ENCODE peak calls at places on chromosomes 7 and 10, in six cellular contexts. W is HL-60, G is AG10803, X is RWPE1, C is mammary epithelial cell, Z is GM13977. N is an unnamed sample.

GRCh38 chr10:72204296-72204695 is 11.5 kb upstream of the ANAPC16 start:
- DNase-seq in W (no peak), G (no peak), X (no peak), C (no peak), Z (no peak), N (no peak)

GRCh38 chr7:66150471-66150870 is 35.8 kb downstream of the CRCP start:
- DNase-seq in W (peak; percentile 6), G (peak; percentile 85), X (no peak), C (no peak), Z (no peak), N (no peak)

GRCh38 chr10:74047871-74048270 is 50.0 kb downstream of the VCL start:
- DNase-seq in W (peak; percentile 65), G (peak; percentile 85), X (no peak), C (no peak), Z (no peak), N (peak; percentile 57)

GRCh38 chr7:17952387-17952786 is 12.1 kb upstream of the SNX13 start:
- DNase-seq in W (no peak), G (no peak), X (no peak), C (no peak), Z (peak; percentile 57), N (no peak)

GRCh38 chr7:27640914-27641570 is 21.6 kb downstream of the HIBADH start:
- DNase-seq in W (no peak), G (peak; percentile 30), X (peak; percentile 83), C (peak; percentile 48), Z (no peak), N (peak; percentile 88)

GRCh38 chr10:72340510-72340895 is 14.2 kb downstream of the DNAJB12 start:
- DNase-seq in W (peak; percentile 69), G (no peak), X (peak; percentile 45), C (no peak), Z (peak; percentile 77), N (peak; percentile 87)

GRCh38 chr7:5525271-5526189 is 101.9 kb upstream of the TNRC18 start:
- DNase-seq in W (peak; percentile 24), G (peak; percentile 75), X (no peak), C (peak; percentile 47), Z (peak; percentile 30), N (peak; percentile 63)

GRCh38 chr10:3172081-3172445 is 519 bp downstream of the PITRM1 start:
- DNase-seq in W (no peak), G (peak; percentile 54), X (peak; percentile 29), C (peak; percentile 78), Z (no peak), N (no peak)

GRCh38 chr10:69958232-69958902 is 94.3 kb upstream of the MACROH2A2 start:
- DNase-seq in W (peak; percentile 53), G (peak; percentile 60), X (peak; percentile 67), C (peak; percentile 52), Z (peak; percentile 80), N (peak; percentile 56)

GRCh38 chr7:152148706-152149105 is 123.2 kb downstream of the GALNT11 start:
- DNase-seq in W (no peak), G (no peak), X (no peak), C (no peak), Z (no peak), N (no peak)

GRCh38 chr7:76047811-76048667 is at the start of the genes MDH2 and STYXL1:
- DNase-seq in W (peak; percentile 96), G (peak; percentile 94), X (peak; percentile 97), C (peak; percentile 97), Z (peak; percentile 98), N (peak; percentile 90)

GRCh38 chr7:13258386-13258785 is 571.0 kb downstream of the ARL4A start:
- DNase-seq in W (no peak), G (no peak), X (no peak), C (no peak), Z (no peak), N (no peak)
- TF ChIP-seq CTCF in W (no peak), G (no peak), X (no peak), C (no peak), Z (no peak), N (no peak)

DNA sequence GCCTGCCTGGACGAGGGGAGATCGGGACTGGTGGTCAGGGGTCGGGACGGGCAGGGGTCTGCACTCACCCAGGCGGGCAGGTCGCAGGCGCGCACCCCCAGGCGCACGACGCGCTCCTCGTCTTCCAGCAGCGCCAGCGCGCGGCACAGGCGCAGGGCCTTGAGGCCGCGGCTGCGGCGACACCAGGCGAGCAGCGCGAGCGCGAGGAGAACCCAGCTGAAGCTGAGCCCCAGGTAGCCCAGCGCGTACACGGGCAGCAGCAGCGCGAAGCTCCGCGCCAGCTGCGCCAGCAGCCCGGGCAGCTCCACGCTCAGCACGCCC is 328 bp downstream of the ESYT2 start:
- DNase-seq in W (peak; percentile 69), G (peak; percentile 85), X (peak; percentile 55), C (peak; percentile 78), Z (peak; percentile 84), N (peak; percentile 66)
- TF ChIP-seq CTCF in W (no peak), G (no peak), X (peak; percentile 9), C (no peak), Z (peak; percentile 31), N (no peak)

DNA sequence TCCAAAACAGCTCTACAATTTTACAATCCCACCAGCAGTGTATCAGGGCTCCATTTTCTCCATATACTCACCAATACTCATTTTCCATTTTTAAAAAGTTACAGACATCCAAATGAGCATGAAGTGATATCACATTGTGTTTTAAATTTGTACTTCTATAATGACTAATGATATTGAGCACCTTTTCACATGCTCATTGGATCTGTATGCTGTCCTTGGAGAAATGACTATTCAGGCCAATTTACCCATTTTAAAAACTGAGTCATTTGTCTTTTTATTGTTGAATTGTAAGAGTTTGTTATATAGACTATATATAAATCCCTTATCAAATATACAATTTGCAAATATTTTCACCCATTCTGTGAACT is 162.0 kb downstream of the MAGI2 start:
- DNase-seq in W (no peak), G (no peak), X (no peak), C (peak; percentile 47), Z (no peak), N (no peak)
- TF ChIP-seq CTCF in W (no peak), G (no peak), X (no peak), C (no peak), Z (no peak), N (no peak)

GRCh38 chr10:116548301-116548700 is 2.6 kb downstream of the PNLIP start:
- DNase-seq in W (no peak), G (no peak), X (no peak), C (no peak), Z (no peak), N (no peak)
- TF ChIP-seq CTCF in W (no peak), G (no peak), X (no peak), C (no peak), Z (no peak), N (no peak)

GRCh38 chr10:85612833-85613232 is 753.8 kb downstream of the GRID1 start:
- DNase-seq in W (no peak), G (no peak), X (no peak), C (no peak), Z (no peak), N (no peak)
- TF ChIP-seq CTCF in W (no peak), G (no peak), X (no peak), C (no peak), Z (no peak), N (peak; percentile 18)

DNA sequence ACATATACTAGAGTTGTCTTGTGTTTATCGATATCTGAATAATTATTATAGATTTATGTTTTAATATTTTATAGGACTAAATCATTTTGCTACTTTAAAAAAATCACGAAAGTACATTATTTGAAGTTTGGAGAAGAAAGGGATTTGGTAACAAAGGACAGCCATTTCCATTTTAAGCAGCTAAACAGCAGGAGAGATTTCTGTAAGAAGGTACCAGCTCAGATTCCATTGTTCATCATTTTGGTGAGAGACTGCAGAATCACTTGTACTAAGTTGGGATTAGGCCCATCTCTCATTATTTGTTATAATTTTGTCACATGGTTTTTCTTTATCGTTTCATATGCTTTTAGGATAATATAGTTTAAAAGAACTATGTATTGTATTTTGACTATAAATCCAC is 46.7 kb downstream of the PALS2 start:
- DNase-seq in W (no peak), G (no peak), X (no peak), C (no peak), Z (no peak), N (no peak)
- TF ChIP-seq CTCF in W (no peak), G (no peak), X (no peak), C (no peak), Z (no peak), N (no peak)

DNA sequence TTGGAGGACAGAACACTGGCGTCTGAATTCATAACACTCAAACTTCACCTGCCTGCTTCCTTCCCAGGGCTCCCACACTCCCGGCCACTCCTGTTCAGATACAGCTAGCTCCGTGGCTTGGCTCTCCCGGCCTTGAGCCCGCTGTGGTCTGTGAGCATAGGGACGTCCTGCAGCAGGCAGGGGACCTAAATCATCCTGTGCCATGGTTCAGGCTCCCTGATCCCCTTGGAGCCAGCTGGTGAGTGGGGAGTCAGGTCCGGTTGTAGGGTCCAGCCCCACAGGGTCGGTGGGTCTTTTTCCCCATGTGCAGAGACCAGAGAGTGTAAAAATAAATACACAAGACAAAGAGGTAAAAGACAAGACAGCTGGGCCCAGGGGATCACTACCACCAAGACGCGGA is 61.5 kb upstream of the PPP2R2D start:
- DNase-seq in W (no peak), G (no peak), X (no peak), C (no peak), Z (no peak), N (no peak)
- TF ChIP-seq CTCF in W (no peak), G (no peak), X (no peak), C (no peak), Z (no peak), N (no peak)

GRCh38 chr7:23072043-23072442 is 33.5 kb upstream of the KLHL7 start:
- DNase-seq in W (no peak), G (peak; percentile 51), X (no peak), C (no peak), Z (no peak), N (no peak)
- TF ChIP-seq CTCF in W (no peak), G (peak; percentile 59), X (no peak), C (peak; percentile 13), Z (no peak), N (no peak)

DNA sequence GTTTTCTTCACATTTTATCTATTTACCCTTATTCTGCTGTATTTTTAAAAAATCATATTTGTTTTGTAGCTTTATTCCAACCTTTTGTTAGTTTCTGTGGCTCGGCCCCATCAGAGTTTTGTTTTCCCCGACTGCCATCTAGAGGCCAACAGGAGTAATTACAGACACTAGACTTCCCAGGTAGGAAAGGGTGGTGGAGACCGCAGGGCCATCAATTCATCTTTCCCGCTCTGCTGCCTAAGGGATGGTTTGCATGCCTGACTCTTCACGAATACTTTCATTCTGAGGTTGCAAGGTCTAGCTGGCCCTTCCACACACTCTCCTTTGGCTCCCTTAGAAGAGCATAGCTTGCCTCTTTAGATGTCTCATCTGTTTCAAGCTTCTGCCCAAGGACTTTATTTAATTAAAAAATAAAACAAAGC is 38.3 kb downstream of the LYZL2 start:
- DNase-seq in W (no peak), G (peak; percentile 49), X (peak; percentile 56), C (peak; percentile 42), Z (peak; percentile 28), N (peak; percentile 51)
- TF ChIP-seq CTCF in W (peak; percentile 1), G (peak; percentile 79), X (peak; percentile 83), C (peak; percentile 63), Z (peak; percentile 62), N (peak; percentile 43)

N was measured in Calu3.